ENCODE peak calls at places on chromosome 14, in seven cellular contexts. A is EL; W is NCI-H1105 treated with DMSO at 0.1 percent for 48 hours; I is activated CD4-positive, alpha-beta T cell treated with anti-CD3 and anti-CD28 coated beads for 1 hour; L is ascending aorta; J is NCI-H2171 treated with DMSO at 0.1 percent for 48 hours; F is WTC11. O is an unnamed sample.
A peak's percentile ranks its signal among the peaks of the same experiment; 100 is the strongest.

GRCh38 chr14:22314183-22314820 is 274.7 kb downstream of the DAD1 start:
- DNase-seq in L (no peak), I (no peak), F (no peak), J (peak; percentile 78), A (peak; percentile 47), W (peak; percentile 35), O (no peak)

GRCh38 chr14:54976316-54976715 is 50.6 kb downstream of the WDHD1 start:
- DNase-seq in J (no peak), F (no peak), W (no peak), L (no peak), A (peak; percentile 81), I (no peak), O (no peak)

GRCh38 chr14:34179723-34180122 is 228.8 kb upstream of the EGLN3 start:
- DNase-seq in F (no peak), I (no peak), A (no peak), W (peak; percentile 71), J (peak; percentile 40), L (no peak), O (no peak)

GRCh38 chr14:87935895-87936294 is 57.1 kb downstream of the GALC start:
- DNase-seq in I (no peak), F (no peak), A (no peak), L (no peak), W (peak; percentile 92), J (no peak), O (no peak)

GRCh38 chr14:36952702-36953101 is 219.7 kb downstream of the SLC25A21 start:
- DNase-seq in L (no peak), A (peak; percentile 84), F (no peak), W (no peak), I (no peak), J (no peak), O (no peak)

GRCh38 chr14:100770046-100770445 is 43.4 kb downstream of the DLK1 start:
- DNase-seq in A (no peak), J (no peak), F (no peak), L (no peak), I (no peak), W (no peak), O (no peak)

GRCh38 chr14:21056520-21057163 is 980 bp upstream of the RNASE8 start:
- DNase-seq in A (peak; percentile 36), F (no peak), W (no peak), I (no peak), L (no peak), J (no peak), O (no peak)

GRCh38 chr14:65359503-65359902 is 53.0 kb upstream of the FUT8 start:
- DNase-seq in A (no peak), F (no peak), L (no peak), I (no peak), W (no peak), J (no peak), O (no peak)

GRCh38 chr14:95023886-95024285 is 133.4 kb downstream of the DICER1 start:
- DNase-seq in A (peak; percentile 50), I (no peak), W (no peak), F (no peak), J (no peak), L (no peak), O (no peak)

GRCh38 chr14:77738559-77739250 is 22.3 kb downstream of the SNW1 start:
- DNase-seq in I (no peak), J (no peak), L (no peak), F (no peak), W (no peak), A (peak; percentile 36), O (no peak)

GRCh38 chr14:69101331-69101826 is 51.5 kb downstream of the DCAF5 start:
- DNase-seq in W (peak; percentile 14), I (no peak), A (peak; percentile 88), F (no peak), J (peak; percentile 3), L (no peak), O (no peak)

GRCh38 chr14:64704145-64704742 is at the start of gene PLEKHG3:
- DNase-seq in W (peak; percentile 75), L (no peak), I (no peak), F (peak; percentile 89), J (peak; percentile 66), A (peak; percentile 86), O (no peak)

GRCh38 chr14:26598672-26599131 is 869 bp upstream of the NOVA1 start:
- DNase-seq in F (no peak), J (peak; percentile 45), W (no peak), I (no peak), L (no peak), A (no peak), O (no peak)

GRCh38 chr14:49294736-49295135 is 291.4 kb downstream of the RPS29 start:
- DNase-seq in F (no peak), J (no peak), I (no peak), W (no peak), L (no peak), A (no peak), O (no peak)

GRCh38 chr14:24992624-24993360 is 57.2 kb downstream of the STXBP6 start:
- DNase-seq in W (no peak), A (no peak), J (no peak), I (no peak), F (no peak), L (no peak), O (no peak)

GRCh38 chr14:74949859-74950572 is 5.4 kb downstream of the PGF start:
- DNase-seq in I (no peak), L (no peak), A (no peak), J (no peak), W (no peak), F (no peak), O (no peak)

GRCh38 chr14:105094193-105094907 is 29.1 kb upstream of the GPR132 start:
- DNase-seq in W (no peak), L (no peak), A (no peak), J (no peak), F (no peak), I (no peak), O (no peak)

GRCh38 chr14:77183896-77184295 is 2.3 kb downstream of the TMEM63C start:
- DNase-seq in J (peak; percentile 94), W (no peak), F (no peak), I (no peak), L (no peak), A (no peak), O (no peak)

GRCh38 chr14:98173291-98173690 is 1098.7 kb downstream of the BCL11B start:
- DNase-seq in J (no peak), L (no peak), I (peak; percentile 55), W (no peak), F (no peak), A (no peak), O (no peak)

GRCh38 chr14:45252356-45253069 is 489 bp downstream of the MIS18BP1 start:
- DNase-seq in W (no peak), F (no peak), I (no peak), L (no peak), J (peak; percentile 71), A (peak; percentile 31), O (no peak)

GRCh38 chr14:23242076-23242475 is 4.3 kb downstream of the RNF212B start:
- DNase-seq in F (no peak), A (no peak), L (no peak), I (no peak), J (no peak), W (no peak), O (no peak)

GRCh38 chr14:70571139-70571538 is 29.3 kb downstream of the MED6 start:
- DNase-seq in J (no peak), L (no peak), F (no peak), W (no peak), A (no peak), I (no peak), O (no peak)

GRCh38 chr14:96202441-96203094 is 2.1 kb upstream of the BDKRB2 start:
- DNase-seq in A (peak; percentile 35), W (no peak), I (no peak), J (no peak), F (no peak), L (no peak), O (no peak)

GRCh38 chr14:54772451-54772881 is 130.2 kb downstream of the GCH1 start:
- DNase-seq in J (no peak), L (no peak), W (no peak), A (peak; percentile 74), F (no peak), I (no peak), O (no peak)

GRCh38 chr14:73896521-73896920 is 9.9 kb downstream of the ZNF410 start:
- DNase-seq in J (no peak), F (no peak), W (no peak), A (peak; percentile 14), L (no peak), I (no peak), O (no peak)

GRCh38 chr14:92651106-92651792 is 97.2 kb downstream of the LGMN start:
- DNase-seq in W (no peak), J (no peak), I (peak; percentile 62), L (no peak), F (no peak), A (no peak), O (peak; percentile 69)

GRCh38 chr14:75821828-75822521 is 159.8 kb downstream of the TGFB3 start:
- DNase-seq in J (no peak), F (no peak), I (no peak), A (no peak), L (no peak), W (no peak), O (no peak)

GRCh38 chr14:23869078-23869719 is 84.4 kb upstream of the DHRS4 start:
- DNase-seq in F (no peak), A (no peak), J (no peak), W (no peak), I (no peak), L (no peak), O (no peak)

GRCh38 chr14:30295980-30296379 is 263.0 kb upstream of the G2E3 start:
- DNase-seq in W (peak; percentile 97), F (no peak), L (no peak), A (no peak), J (peak; percentile 52), I (no peak), O (no peak)